ENCODE peak calls at places on chromosomes 6 and 20, in seven cellular contexts. V is GM12878, M is GM12891, D is HepG2, J is H1, G is K562, C is SK-N-SH. W is an unnamed sample.

GRCh38 chr20:50932016-50932338 is 740 bp upstream of the ADNP start:
- DNase-seq in V (no peak), C (no peak), D (no peak), J (no peak), G (no peak), M (no peak), W (no peak)

GRCh38 chr6:47105469-47106188 is 63.5 kb upstream of the ADGRF1 start:
- DNase-seq in D (no peak), V (no peak), J (peak), M (no peak), G (no peak), C (no peak), W (no peak)

GRCh38 chr6:52635049-52635577 is 35.8 kb upstream of the TMEM14A start:
- DNase-seq in G (no peak), M (no peak), D (no peak), C (no peak), J (no peak), V (no peak), W (no peak)

GRCh38 chr20:46592580-46593362 is 42.3 kb upstream of the OCSTAMP start:
- DNase-seq in J (no peak), M (no peak), G (no peak), D (peak), V (no peak), C (no peak), W (no peak)

GRCh38 chr6:113104546-113105325 is 752.4 kb upstream of the MARCKS start:
- DNase-seq in J (no peak), M (no peak), C (no peak), V (no peak), D (no peak), G (no peak), W (no peak)

GRCh38 chr6:139888691-139889122 is 514.3 kb upstream of the CITED2 start:
- DNase-seq in G (no peak), C (no peak), M (no peak), V (no peak), J (peak), D (no peak), W (no peak)

GRCh38 chr20:10402938-10403593 is 31.0 kb downstream of the MKKS start:
- DNase-seq in J (no peak), D (no peak), V (no peak), M (no peak), C (no peak), G (no peak), W (no peak)

GRCh38 chr20:49323622-49324238 is 45.9 kb upstream of the ZNFX1 start:
- DNase-seq in D (peak), C (peak), G (peak), M (no peak), V (no peak), J (no peak), W (no peak)

GRCh38 chr6:163865380-163865779 is 450.9 kb downstream of the QKI start:
- DNase-seq in V (no peak), C (no peak), J (no peak), D (no peak), G (no peak), M (no peak), W (no peak)

GRCh38 chr6:44622555-44622954 is 235.0 kb downstream of the CDC5L start:
- DNase-seq in V (no peak), G (no peak), D (no peak), J (no peak), C (no peak), M (no peak), W (no peak)

GRCh38 chr6:75224303-75224926 is 18.6 kb upstream of the COL12A1 start:
- DNase-seq in D (peak), J (no peak), C (no peak), G (no peak), V (no peak), M (no peak), W (no peak)

GRCh38 chr6:170165085-170165484 is 125.8 kb downstream of the DLL1 start:
- DNase-seq in J (no peak), V (no peak), M (no peak), G (no peak), C (no peak), D (no peak), W (no peak)

GRCh38 chr20:54256202-54256601 is 48.3 kb downstream of the PFDN4 start:
- DNase-seq in C (no peak), M (no peak), G (no peak), V (no peak), D (no peak), J (no peak), W (no peak)

GRCh38 chr6:145829102-145829501 is 14.5 kb upstream of the FBXO30 start:
- DNase-seq in J (no peak), M (no peak), C (no peak), D (no peak), V (no peak), G (no peak), W (no peak)

GRCh38 chr6:36109092-36109491 is 21.2 kb upstream of the MAPK13 start:
- DNase-seq in D (no peak), G (no peak), V (no peak), C (no peak), M (no peak), J (no peak), W (no peak)

GRCh38 chr20:36162272-36162966 is 7.9 kb downstream of the EPB41L1 start:
- DNase-seq in J (no peak), G (peak), C (peak), V (no peak), D (no peak), M (no peak), W (no peak)

GRCh38 chr20:14979472-14979986 is 642.1 kb upstream of the FLRT3 start:
- DNase-seq in V (no peak), G (no peak), M (no peak), C (no peak), J (no peak), D (peak), W (no peak)

GRCh38 chr6:43799671-43800623 is 29.9 kb downstream of the VEGFA start:
- DNase-seq in C (no peak), D (no peak), M (no peak), G (no peak), V (no peak), J (no peak), W (no peak)

GRCh38 chr20:11734431-11734830 is 183.3 kb upstream of the BTBD3 start:
- DNase-seq in G (no peak), J (no peak), C (no peak), M (no peak), V (no peak), D (no peak), W (no peak)

GRCh38 chr6:25882066-25882496 is 8.0 kb upstream of the SLC17A3 start:
- DNase-seq in D (no peak), J (peak), G (no peak), M (no peak), C (no peak), V (no peak), W (no peak)
- TF ChIP-seq TAF1 in D (no peak), J (no peak), G (no peak), M (no peak), C (no peak), V (no peak), W (no peak)

DNA sequence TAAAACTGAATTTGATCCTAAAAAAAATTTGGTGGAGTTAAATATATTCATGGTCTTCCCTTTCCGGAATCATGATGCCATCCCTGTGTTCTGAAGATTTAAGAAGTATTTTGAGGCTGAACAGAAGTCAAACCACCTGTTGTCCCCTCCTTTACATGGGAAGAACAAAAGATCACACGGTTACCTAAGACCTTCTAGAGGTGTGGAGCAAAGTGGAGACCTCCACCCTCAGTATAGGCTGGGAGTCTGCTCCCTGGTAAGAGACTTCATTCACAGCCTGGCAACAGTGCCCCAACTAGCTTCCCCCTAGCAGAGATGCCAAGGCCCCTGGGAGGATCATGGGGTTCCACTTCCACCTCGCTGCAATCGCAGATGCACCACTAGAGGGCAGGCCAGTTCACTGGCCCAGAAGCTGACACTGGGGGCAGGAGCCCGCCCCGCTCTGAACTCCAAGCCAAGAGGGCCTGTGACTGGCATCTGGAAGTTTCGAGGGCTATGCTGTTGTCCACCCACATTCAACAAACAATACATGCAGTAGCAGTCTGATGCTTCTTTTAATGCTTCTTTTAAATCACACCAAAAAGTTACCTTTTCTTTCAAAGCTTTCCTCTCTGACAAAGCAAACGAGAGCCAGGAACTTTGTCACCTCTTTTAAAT is 19.5 kb upstream of the UBE2J1 start:
- DNase-seq in M (no peak), C (peak), G (peak), J (no peak), D (peak), V (no peak), W (no peak)
- TF ChIP-seq POLR2AphosphoS5 in M (no peak), C (no peak), G (no peak), J (no peak), D (no peak), V (no peak), W (no peak)

GRCh38 chr6:72081880-72082279 is 195.5 kb downstream of the RIMS1 start:
- DNase-seq in M (no peak), V (no peak), C (no peak), J (no peak), G (no peak), D (no peak), W (no peak)

GRCh38 chr6:72083976-72084375 is 197.6 kb downstream of the RIMS1 start:
- DNase-seq in G (no peak), D (no peak), C (no peak), J (no peak), V (no peak), M (no peak), W (no peak)

GRCh38 chr6:72080260-72080941 is 194.1 kb downstream of the RIMS1 start:
- DNase-seq in J (no peak), D (no peak), M (no peak), G (no peak), C (no peak), V (no peak), W (no peak)

DNA sequence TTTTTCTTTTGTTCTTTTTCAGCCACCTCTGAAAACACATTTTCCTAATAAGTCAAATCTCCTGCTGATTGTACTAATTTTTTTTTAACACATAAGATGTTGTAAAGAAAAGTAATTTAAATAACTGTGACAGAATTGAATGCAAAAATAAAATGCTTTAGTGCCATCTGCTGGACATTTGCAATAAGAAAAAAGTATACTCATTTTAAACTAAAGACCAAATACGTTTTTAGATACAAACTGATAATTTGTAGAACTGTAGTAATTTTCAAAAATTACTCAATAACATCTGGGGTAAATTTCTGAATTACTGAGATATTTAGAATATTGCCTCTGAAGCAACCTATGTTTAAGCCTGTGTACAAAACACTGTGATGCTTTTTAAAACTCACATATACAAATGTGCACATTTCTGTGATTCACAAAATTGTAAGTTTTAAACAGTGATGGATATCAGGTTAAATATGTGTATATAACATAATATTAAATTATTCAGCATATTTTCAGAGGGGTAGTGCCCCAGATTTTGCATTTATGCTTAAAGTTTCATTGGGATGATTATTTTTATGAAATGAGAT is 198.7 kb downstream of the RIMS1 start:
- DNase-seq in J (no peak), C (no peak), V (no peak), G (no peak), M (no peak), D (no peak), W (no peak)
- TF ChIP-seq TAF1 in J (no peak), C (no peak), V (no peak), G (no peak), M (no peak), D (no peak), W (no peak)

DNA sequence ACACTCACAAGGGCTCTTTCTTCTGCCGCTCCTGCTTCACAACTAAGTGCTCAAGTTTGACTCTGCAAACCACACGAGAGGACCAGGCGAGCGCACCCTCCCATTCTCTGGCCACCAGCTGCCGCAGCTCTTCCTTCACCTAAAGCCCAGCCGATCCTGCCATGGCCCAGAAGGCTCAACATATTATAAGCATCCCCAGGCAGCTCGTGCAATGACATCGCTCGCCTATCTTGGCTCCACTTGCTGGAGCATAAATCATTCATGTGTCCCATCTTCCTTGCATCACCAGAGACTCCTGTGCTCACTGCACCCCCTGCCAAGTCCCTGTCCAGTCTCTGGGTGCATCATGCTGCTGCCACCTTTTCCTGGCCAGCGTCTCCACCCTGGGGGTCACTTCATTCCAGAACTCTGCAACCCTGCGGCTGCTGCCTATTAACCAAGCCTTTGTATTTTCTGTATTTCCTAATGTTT is 59.0 kb downstream of the PSMG4 start:
- DNase-seq in J (no peak), V (no peak), M (no peak), D (no peak), G (no peak), C (no peak), W (no peak)
- TF ChIP-seq POLR2AphosphoS5 in J (no peak), V (no peak), M (no peak), D (no peak), G (no peak), C (no peak), W (no peak)

DNA sequence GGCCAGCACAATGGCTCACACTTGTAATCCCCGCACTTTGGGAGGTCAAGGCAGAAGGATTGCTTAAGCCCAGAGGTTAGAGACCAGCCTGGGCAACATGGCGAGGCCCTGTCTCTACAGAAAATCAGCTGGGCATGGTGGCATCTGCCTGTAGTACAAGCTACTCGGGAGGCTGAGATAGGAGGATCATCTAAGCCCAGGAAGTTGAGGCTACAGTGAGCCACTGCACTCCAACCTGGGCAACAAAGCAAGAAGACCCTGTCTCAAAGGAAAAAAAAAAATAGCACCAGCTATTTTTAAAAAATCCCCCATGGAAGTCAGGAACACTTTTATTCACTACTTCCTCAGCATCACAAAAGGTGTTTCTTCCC is 45.2 kb upstream of the FOXQ1 start:
- DNase-seq in C (no peak), V (no peak), G (no peak), M (no peak), J (no peak), D (no peak), W (no peak)
- TF ChIP-seq TAF1 in C (no peak), V (no peak), G (no peak), M (no peak), J (no peak), D (no peak), W (no peak)

DNA sequence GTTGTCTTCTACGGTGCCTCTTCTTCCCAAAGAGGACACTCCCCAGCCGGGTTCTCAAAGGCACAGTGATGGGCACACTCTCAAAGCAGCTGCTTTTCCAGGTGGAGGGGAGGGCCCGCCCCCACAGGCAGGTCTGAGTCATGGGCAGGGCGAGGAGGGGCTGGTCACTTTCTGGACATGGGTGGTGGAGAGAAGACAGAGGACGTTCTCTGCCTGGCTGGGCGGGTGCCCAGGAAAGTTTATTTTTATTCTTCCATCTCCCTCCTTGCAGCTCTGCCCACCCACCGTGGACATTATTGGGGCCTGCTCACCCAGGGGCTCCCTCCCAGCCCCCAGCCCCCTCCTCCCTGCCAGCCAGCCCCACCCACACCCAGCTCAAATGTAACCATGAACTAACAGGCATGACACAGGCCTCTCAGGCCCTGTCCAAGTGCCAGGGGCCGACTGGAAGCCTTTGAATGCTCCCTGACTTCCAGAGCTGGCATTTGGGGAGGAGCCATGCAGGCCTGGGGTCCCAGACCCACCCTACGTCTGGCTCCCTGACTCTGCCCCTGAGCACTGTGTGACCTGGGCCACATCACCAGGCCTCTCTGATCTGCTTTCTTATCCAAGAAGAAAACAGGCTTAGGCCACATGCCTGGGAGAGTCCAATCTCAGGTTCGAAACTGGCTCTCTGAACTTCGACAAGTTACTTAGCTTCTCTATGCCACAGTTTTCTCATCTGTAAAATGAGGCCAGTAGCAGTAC is 8.0 kb downstream of the TGM2 start:
- DNase-seq in D (no peak), C (no peak), J (no peak), M (no peak), G (no peak), V (no peak), W (no peak)
- TF ChIP-seq POLR2AphosphoS5 in D (no peak), C (no peak), J (no peak), M (no peak), G (no peak), V (no peak), W (no peak)

DNA sequence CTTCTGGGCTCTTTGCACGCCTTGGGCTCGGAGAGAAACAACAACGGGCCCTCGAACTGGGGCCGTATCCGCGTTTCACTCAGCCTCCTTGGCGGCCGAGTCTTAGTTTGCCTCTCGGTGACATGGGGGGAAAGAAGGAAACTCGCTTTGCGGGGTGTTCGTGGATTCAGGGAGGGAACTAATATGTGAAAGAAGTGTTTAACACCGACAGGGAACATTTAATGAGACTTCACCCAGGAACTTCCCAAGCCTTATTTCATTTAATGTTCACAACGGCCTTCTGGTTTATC is 858 bp downstream of the RALY start:
- DNase-seq in C (no peak), V (no peak), J (no peak), G (no peak), D (no peak), M (no peak), W (no peak)
- TF ChIP-seq TAF1 in C (no peak), V (no peak), J (no peak), G (no peak), D (no peak), M (no peak), W (no peak)

GRCh38 chr6:69601132-69601531 is 195.7 kb downstream of the LMBRD1 start:
- DNase-seq in G (no peak), D (no peak), C (peak), J (no peak), M (no peak), V (no peak), W (no peak)
- TF ChIP-seq POLR2AphosphoS5 in G (no peak), D (no peak), C (no peak), J (no peak), M (no peak), V (no peak), W (no peak)

GRCh38 chr6:155638200-155638599 is 182.6 kb upstream of the NOX3 start:
- DNase-seq in C (no peak), G (no peak), D (no peak), M (no peak), J (no peak), V (no peak), W (no peak)
- TF ChIP-seq TAF1 in C (no peak), G (no peak), D (no peak), M (no peak), J (no peak), V (no peak), W (no peak)